ENCODE peak calls at places on chromosomes 2 and 18, in ten cellular contexts. J is Calu3, Q is cardiac muscle cell, B is activated T-cell treated with anti-CD3 and anti-CD28 coated beads for 1 hour, U is HEK293T, V is GM04504, L is neural crest cell, M is iPS-NIHi11, O is LoVo, Y is NCI-H774. X is an unnamed sample.

GRCh38 chr2:27494284-27494943 is 586 bp downstream of the FNDC4 start:
- DNase-seq in J (peak), Q (peak), B (no peak), U (no peak), V (peak), L (no peak), M (peak), O (no peak), Y (no peak), X (no peak)

GRCh38 chr18:55343396-55344073 is 244.5 kb downstream of the TCF4 start:
- DNase-seq in J (no peak), Q (peak), B (no peak), U (no peak), V (no peak), L (no peak), M (no peak), O (peak), Y (no peak), X (no peak)

GRCh38 chr2:237260032-237260431 is 153.9 kb downstream of the COL6A3 start:
- DNase-seq in J (no peak), Q (no peak), B (no peak), U (no peak), V (no peak), L (no peak), M (no peak), O (no peak), Y (no peak), X (no peak)

GRCh38 chr18:5238371-5238758 is 41.3 kb upstream of the AKAIN1 start:
- DNase-seq in J (peak), Q (peak), B (peak), U (no peak), V (peak), L (peak), M (peak), O (peak), Y (no peak), X (peak)

GRCh38 chr2:66432801-66433694 is 1.9 kb upstream of the MEIS1 start:
- DNase-seq in J (peak), Q (peak), B (no peak), U (peak), V (peak), L (peak), M (peak), O (peak), Y (peak), X (no peak)

GRCh38 chr2:47653909-47654789 is 128.8 kb upstream of the MSH6 start:
- DNase-seq in J (peak), Q (peak), B (no peak), U (peak), V (no peak), L (peak), M (peak), O (no peak), Y (no peak), X (no peak)

GRCh38 chr18:78330761-78331160 is 648.9 kb upstream of the SALL3 start:
- DNase-seq in J (no peak), Q (no peak), B (no peak), U (no peak), V (no peak), L (no peak), M (no peak), O (no peak), Y (no peak), X (no peak)

GRCh38 chr18:48801728-48802542 is 148.8 kb downstream of the SMAD7 start:
- DNase-seq in J (no peak), Q (no peak), B (no peak), U (no peak), V (no peak), L (no peak), M (no peak), O (peak), Y (no peak), X (no peak)

GRCh38 chr18:13289501-13290205 is 71.1 kb downstream of the LDLRAD4 start:
- DNase-seq in J (no peak), Q (no peak), B (no peak), U (no peak), V (peak), L (no peak), M (no peak), O (no peak), Y (no peak), X (no peak)

GRCh38 chr2:176078440-176079284 is 5.1 kb downstream of the EVX2 start:
- DNase-seq in J (no peak), Q (no peak), B (no peak), U (no peak), V (no peak), L (no peak), M (no peak), O (no peak), Y (no peak), X (no peak)

GRCh38 chr18:9575558-9575957 is 38.8 kb downstream of the PPP4R1 start:
- DNase-seq in J (peak), Q (peak), B (no peak), U (peak), V (peak), L (peak), M (peak), O (peak), Y (peak), X (no peak)

GRCh38 chr18:48992791-48993555 is 42.2 kb upstream of the SMAD7 start:
- DNase-seq in J (no peak), Q (no peak), B (no peak), U (no peak), V (no peak), L (no peak), M (no peak), O (peak), Y (no peak), X (no peak)

GRCh38 chr2:99571609-99572344 is 82.0 kb upstream of the REV1 start:
- DNase-seq in J (no peak), Q (no peak), B (no peak), U (no peak), V (peak), L (no peak), M (no peak), O (no peak), Y (peak), X (no peak)

GRCh38 chr18:3330622-3331021 is 68.7 kb downstream of the MYL12B start:
- DNase-seq in J (no peak), Q (no peak), B (no peak), U (no peak), V (no peak), L (no peak), M (no peak), O (peak), Y (no peak), X (no peak)

GRCh38 chr2:10242998-10243925 is 59.4 kb upstream of the HPCAL1 start:
- DNase-seq in J (no peak), Q (no peak), B (no peak), U (no peak), V (no peak), L (no peak), M (no peak), O (no peak), Y (no peak), X (no peak)

GRCh38 chr2:71690231-71690834 is 237.0 kb downstream of the DYSF start:
- DNase-seq in J (no peak), Q (no peak), B (no peak), U (no peak), V (no peak), L (no peak), M (no peak), O (no peak), Y (no peak), X (no peak)

GRCh38 chr2:235162544-235163197 is 210.9 kb downstream of the SH3BP4 start:
- DNase-seq in J (no peak), Q (no peak), B (no peak), U (no peak), V (no peak), L (no peak), M (no peak), O (no peak), Y (no peak), X (no peak)

GRCh38 chr2:150255528-150255927 is 231.9 kb downstream of the RND3 start:
- DNase-seq in J (no peak), Q (no peak), B (no peak), U (no peak), V (peak), L (no peak), M (no peak), O (no peak), Y (no peak), X (no peak)

GRCh38 chr2:11187083-11187619 is 31.9 kb downstream of the SLC66A3 start:
- DNase-seq in J (no peak), Q (no peak), B (no peak), U (no peak), V (peak), L (no peak), M (no peak), O (no peak), Y (no peak), X (no peak)

GRCh38 chr2:57180042-57180567 is 866.5 kb upstream of the VRK2 start:
- DNase-seq in J (no peak), Q (no peak), B (no peak), U (no peak), V (peak), L (no peak), M (no peak), O (no peak), Y (no peak), X (no peak)

GRCh38 chr2:42964444-42965081 is 172.2 kb upstream of the HAAO start:
- DNase-seq in J (peak), Q (peak), B (no peak), U (no peak), V (peak), L (no peak), M (no peak), O (peak), Y (no peak), X (no peak)

GRCh38 chr18:49851624-49852023 is 38.3 kb upstream of the ACAA2 start:
- DNase-seq in J (no peak), Q (no peak), B (no peak), U (no peak), V (no peak), L (no peak), M (no peak), O (no peak), Y (no peak), X (no peak)

GRCh38 chr2:96806468-96807126 is 9.5 kb upstream of the CNNM3 start:
- DNase-seq in J (no peak), Q (no peak), B (peak), U (no peak), V (no peak), L (no peak), M (no peak), O (no peak), Y (no peak), X (peak)

GRCh38 chr2:106701134-106701994 is 184.6 kb downstream of the ST6GAL2 start:
- DNase-seq in J (no peak), Q (no peak), B (no peak), U (no peak), V (no peak), L (no peak), M (no peak), O (no peak), Y (no peak), X (no peak)

GRCh38 chr18:79872852-79873444 is 75.2 kb downstream of the KCNG2 start:
- DNase-seq in J (no peak), Q (no peak), B (no peak), U (no peak), V (no peak), L (no peak), M (peak), O (no peak), Y (no peak), X (no peak)

GRCh38 chr2:146523218-146523617 is 1321.6 kb upstream of the ACVR2A start:
- DNase-seq in J (no peak), Q (peak), B (no peak), U (no peak), V (no peak), L (no peak), M (no peak), O (peak), Y (no peak), X (no peak)

GRCh38 chr18:21557607-21558253 is 42.8 kb downstream of the ESCO1 start:
- DNase-seq in J (no peak), Q (no peak), B (no peak), U (no peak), V (no peak), L (no peak), M (no peak), O (no peak), Y (no peak), X (no peak)

GRCh38 chr2:101406867-101407266 is 19.6 kb upstream of the CREG2 start:
- DNase-seq in J (no peak), Q (no peak), B (no peak), U (no peak), V (peak), L (no peak), M (no peak), O (no peak), Y (no peak), X (no peak)

GRCh38 chr2:71499691-71500090 is 46.3 kb downstream of the DYSF start:
- DNase-seq in J (no peak), Q (no peak), B (no peak), U (no peak), V (no peak), L (no peak), M (no peak), O (no peak), Y (no peak), X (no peak)

GRCh38 chr2:72613931-72614330 is 211.9 kb downstream of the EXOC6B start:
- DNase-seq in J (no peak), Q (no peak), B (no peak), U (no peak), V (no peak), L (no peak), M (no peak), O (no peak), Y (no peak), X (no peak)

GRCh38 chr2:42932271-42933151 is 140.1 kb upstream of the HAAO start:
- DNase-seq in J (no peak), Q (peak), B (no peak), U (no peak), V (no peak), L (no peak), M (no peak), O (no peak), Y (no peak), X (no peak)

GRCh38 chr2:199070550-199070949 is 387.2 kb downstream of the SATB2 start:
- DNase-seq in J (no peak), Q (no peak), B (no peak), U (no peak), V (no peak), L (no peak), M (no peak), O (no peak), Y (no peak), X (no peak)

GRCh38 chr2:655626-656025 is 21.6 kb downstream of the TMEM18 start:
- DNase-seq in J (no peak), Q (no peak), B (no peak), U (no peak), V (no peak), L (no peak), M (no peak), O (no peak), Y (no peak), X (no peak)

GRCh38 chr2:15357186-15357585 is 203.9 kb downstream of the NBAS start:
- DNase-seq in J (no peak), Q (no peak), B (no peak), U (no peak), V (no peak), L (no peak), M (no peak), O (no peak), Y (no peak), X (no peak)

GRCh38 chr2:119760876-119761275 is 1.2 kb downstream of the PTPN4 start:
- DNase-seq in J (no peak), Q (no peak), B (no peak), U (no peak), V (no peak), L (no peak), M (no peak), O (peak), Y (no peak), X (no peak)

GRCh38 chr18:32373995-32374394 is 96.7 kb downstream of the GAREM1 start:
- DNase-seq in J (peak), Q (peak), B (no peak), U (peak), V (no peak), L (no peak), M (no peak), O (peak), Y (peak), X (no peak)

GRCh38 chr2:61557386-61557785 is 19.2 kb upstream of the XPO1 start:
- DNase-seq in J (no peak), Q (no peak), B (no peak), U (no peak), V (no peak), L (no peak), M (no peak), O (no peak), Y (no peak), X (no peak)

GRCh38 chr18:577606-578005 is 2.6 kb upstream of the CETN1 start:
- DNase-seq in J (no peak), Q (no peak), B (no peak), U (no peak), V (no peak), L (no peak), M (no peak), O (no peak), Y (no peak), X (no peak)

GRCh38 chr2:86256982-86257381 is 57.7 kb downstream of the MRPL35 start:
- DNase-seq in J (no peak), Q (no peak), B (no peak), U (no peak), V (no peak), L (no peak), M (no peak), O (no peak), Y (no peak), X (no peak)